ENCODE peak calls at places on chromosomes 4 and X, in six cellular contexts. One of them, this sample, is unnamed.

GRCh38 chr4:185346975-185347601 is 48.6 kb downstream of the LRP2BP start:
- DNase-seq in right lobe of liver: no peak
- DNase-seq in transverse colon: no peak
- DNase-seq in IMR-90: peak; percentile 62
- DNase-seq in A549: no peak
- DNase-seq in foreskin keratinocyte: no peak
- DNase-seq in this sample: no peak

GRCh38 chrX:9467751-9468150 is 2.9 kb downstream of the TBL1X start:
- DNase-seq in foreskin keratinocyte: no peak
- DNase-seq in IMR-90: peak; percentile 9
- DNase-seq in A549: no peak
- DNase-seq in transverse colon: no peak
- DNase-seq in right lobe of liver: no peak
- DNase-seq in this sample: no peak

GRCh38 chr4:6688879-6689505 is 4.7 kb upstream of the S100P start:
- DNase-seq in A549: peak; percentile 77
- DNase-seq in IMR-90: peak; percentile 94
- DNase-seq in transverse colon: peak; percentile 55
- DNase-seq in foreskin keratinocyte: peak; percentile 83
- DNase-seq in right lobe of liver: no peak
- DNase-seq in this sample: peak; percentile 78

GRCh38 chr4:4417886-4418285 is 31.0 kb downstream of the NSG1 start:
- DNase-seq in IMR-90: no peak
- DNase-seq in A549: no peak
- DNase-seq in right lobe of liver: peak; percentile 23
- DNase-seq in transverse colon: no peak
- DNase-seq in foreskin keratinocyte: no peak
- DNase-seq in this sample: peak; percentile 43

GRCh38 chr4:10578027-10578426 is 106.5 kb downstream of the CLNK start:
- DNase-seq in foreskin keratinocyte: no peak
- DNase-seq in IMR-90: no peak
- DNase-seq in A549: no peak
- DNase-seq in transverse colon: no peak
- DNase-seq in right lobe of liver: no peak
- DNase-seq in this sample: no peak

GRCh38 chr4:62622084-62622483 is 1422.0 kb downstream of the ADGRL3 start:
- DNase-seq in right lobe of liver: no peak
- DNase-seq in transverse colon: no peak
- DNase-seq in A549: no peak
- DNase-seq in foreskin keratinocyte: no peak
- DNase-seq in IMR-90: no peak
- DNase-seq in this sample: no peak

GRCh38 chrX:97332963-97333362 is 449.3 kb downstream of the RPA4 start:
- DNase-seq in foreskin keratinocyte: no peak
- DNase-seq in transverse colon: no peak
- DNase-seq in IMR-90: peak; percentile 56
- DNase-seq in A549: no peak
- DNase-seq in right lobe of liver: no peak
- DNase-seq in this sample: no peak

GRCh38 chr4:83780334-83780733 is 244.4 kb downstream of the GPAT3 start:
- DNase-seq in A549: no peak
- DNase-seq in transverse colon: no peak
- DNase-seq in foreskin keratinocyte: peak; percentile 16
- DNase-seq in IMR-90: no peak
- DNase-seq in right lobe of liver: no peak
- DNase-seq in this sample: no peak

GRCh38 chr4:118865091-118865708 is 23.5 kb upstream of the SYNPO2 start:
- DNase-seq in right lobe of liver: peak; percentile 57
- DNase-seq in foreskin keratinocyte: peak; percentile 63
- DNase-seq in transverse colon: peak; percentile 20
- DNase-seq in A549: peak; percentile 49
- DNase-seq in IMR-90: peak; percentile 64
- DNase-seq in this sample: no peak

GRCh38 chr4:6162885-6163284 is 37.5 kb downstream of the JAKMIP1 start:
- DNase-seq in transverse colon: no peak
- DNase-seq in A549: no peak
- DNase-seq in right lobe of liver: no peak
- DNase-seq in foreskin keratinocyte: no peak
- DNase-seq in IMR-90: no peak
- DNase-seq in this sample: no peak

GRCh38 chr4:137861682-137862081 is 329.4 kb upstream of the PCDH18 start:
- DNase-seq in A549: no peak
- DNase-seq in IMR-90: peak; percentile 29
- DNase-seq in right lobe of liver: no peak
- DNase-seq in foreskin keratinocyte: no peak
- DNase-seq in transverse colon: no peak
- DNase-seq in this sample: no peak

GRCh38 chr4:26992657-26993361 is 132.2 kb downstream of the STIM2 start:
- DNase-seq in right lobe of liver: no peak
- DNase-seq in foreskin keratinocyte: no peak
- DNase-seq in transverse colon: no peak
- DNase-seq in A549: no peak
- DNase-seq in IMR-90: peak; percentile 89
- DNase-seq in this sample: no peak

GRCh38 chrX:100673397-100673953 is 29.5 kb downstream of the SRPX2 start:
- DNase-seq in transverse colon: no peak
- DNase-seq in A549: no peak
- DNase-seq in foreskin keratinocyte: no peak
- DNase-seq in IMR-90: peak; percentile 91
- DNase-seq in right lobe of liver: no peak
- DNase-seq in this sample: no peak

GRCh38 chrX:11792461-11793421 is 34.7 kb downstream of the MSL3 start:
- DNase-seq in right lobe of liver: no peak
- DNase-seq in foreskin keratinocyte: no peak
- DNase-seq in IMR-90: no peak
- DNase-seq in A549: no peak
- DNase-seq in transverse colon: peak; percentile 35
- DNase-seq in this sample: no peak

GRCh38 chrX:150291014-150291413 is 72.1 kb upstream of the MAMLD1 start:
- DNase-seq in right lobe of liver: peak; percentile 91
- DNase-seq in foreskin keratinocyte: no peak
- DNase-seq in transverse colon: no peak
- DNase-seq in A549: no peak
- DNase-seq in IMR-90: no peak
- DNase-seq in this sample: no peak

GRCh38 chr4:102598759-102599379 is 97.7 kb downstream of the NFKB1 start:
- DNase-seq in foreskin keratinocyte: no peak
- DNase-seq in transverse colon: no peak
- DNase-seq in right lobe of liver: no peak
- DNase-seq in IMR-90: peak; percentile 55
- DNase-seq in A549: no peak
- DNase-seq in this sample: no peak

GRCh38 chr4:183789657-183790056 is 115.5 kb upstream of the STOX2 start:
- DNase-seq in IMR-90: no peak
- DNase-seq in right lobe of liver: no peak
- DNase-seq in transverse colon: no peak
- DNase-seq in foreskin keratinocyte: no peak
- DNase-seq in A549: no peak
- DNase-seq in this sample: no peak

GRCh38 chr4:169885893-169886292 is 128.1 kb upstream of the HPF1 start:
- DNase-seq in IMR-90: no peak
- DNase-seq in right lobe of liver: no peak
- DNase-seq in A549: no peak
- DNase-seq in foreskin keratinocyte: no peak
- DNase-seq in transverse colon: no peak
- DNase-seq in this sample: no peak

GRCh38 chrX:19549838-19550237 is 34.5 kb upstream of the MAP3K15 start:
- DNase-seq in IMR-90: no peak
- DNase-seq in foreskin keratinocyte: no peak
- DNase-seq in A549: no peak
- DNase-seq in right lobe of liver: no peak
- DNase-seq in transverse colon: no peak
- DNase-seq in this sample: no peak

GRCh38 chrX:107659768-107660167 is 31.5 kb downstream of the PRPS1 start:
- DNase-seq in foreskin keratinocyte: no peak
- DNase-seq in IMR-90: peak; percentile 64
- DNase-seq in transverse colon: no peak
- DNase-seq in right lobe of liver: no peak
- DNase-seq in A549: no peak
- DNase-seq in this sample: no peak

GRCh38 chr4:158033416-158033863 is 139.4 kb downstream of the GASK1B start:
- DNase-seq in transverse colon: no peak
- DNase-seq in IMR-90: peak; percentile 61
- DNase-seq in foreskin keratinocyte: no peak
- DNase-seq in A549: no peak
- DNase-seq in right lobe of liver: no peak
- DNase-seq in this sample: no peak

GRCh38 chr4:151324124-151324448 is 1.3 kb downstream of the SH3D19 start:
- DNase-seq in foreskin keratinocyte: no peak
- DNase-seq in right lobe of liver: no peak
- DNase-seq in IMR-90: no peak
- DNase-seq in A549: no peak
- DNase-seq in transverse colon: no peak
- DNase-seq in this sample: no peak

GRCh38 chr4:151321586-151321985 is 3.8 kb downstream of the SH3D19 start:
- DNase-seq in foreskin keratinocyte: no peak
- DNase-seq in right lobe of liver: no peak
- DNase-seq in IMR-90: no peak
- DNase-seq in A549: no peak
- DNase-seq in transverse colon: no peak
- DNase-seq in this sample: no peak

GRCh38 chr4:151325320-151326246 is at the start of gene SH3D19:
- DNase-seq in IMR-90: peak; percentile 19
- DNase-seq in foreskin keratinocyte: no peak
- DNase-seq in A549: peak; percentile 61
- DNase-seq in right lobe of liver: peak; percentile 95
- DNase-seq in transverse colon: peak; percentile 88
- DNase-seq in this sample: peak; percentile 87

GRCh38 chr4:151322565-151322964 is 2.8 kb downstream of the SH3D19 start:
- DNase-seq in A549: no peak
- DNase-seq in right lobe of liver: no peak
- DNase-seq in IMR-90: no peak
- DNase-seq in transverse colon: no peak
- DNase-seq in foreskin keratinocyte: no peak
- DNase-seq in this sample: no peak

GRCh38 chr4:151324449-151325319 is 721 bp downstream of the SH3D19 start:
- DNase-seq in transverse colon: peak; percentile 78
- DNase-seq in right lobe of liver: peak; percentile 93
- DNase-seq in foreskin keratinocyte: no peak
- DNase-seq in IMR-90: peak; percentile 47
- DNase-seq in A549: peak; percentile 52
- DNase-seq in this sample: peak; percentile 78
- H3K4me1 ChIP-seq in transverse colon: peaks cover 51% of the 10 kb centered on the region
- H3K4me1 ChIP-seq in right lobe of liver: peaks cover 24% of the 10 kb centered on the region
- H3K4me1 ChIP-seq in foreskin keratinocyte: peaks cover 20% of the 10 kb centered on the region
- H3K4me1 ChIP-seq in IMR-90: no peaks in the 10 kb centered on the region
- H3K4me1 ChIP-seq in A549: peaks cover 36% of the 10 kb centered on the region
- H3K4me1 ChIP-seq in this sample: peaks cover 16% of the 10 kb centered on the region

GRCh38 chrX:119624951-119625668 is 18.9 kb upstream of the NKRF start:
- DNase-seq in right lobe of liver: no peak
- DNase-seq in transverse colon: no peak
- DNase-seq in A549: no peak
- DNase-seq in foreskin keratinocyte: no peak
- DNase-seq in IMR-90: no peak
- DNase-seq in this sample: peak; percentile 3
- H3K4me1 ChIP-seq in right lobe of liver: no peaks in the 10 kb centered on the region
- H3K4me1 ChIP-seq in transverse colon: no peaks in the 10 kb centered on the region
- H3K4me1 ChIP-seq in A549: no peaks in the 10 kb centered on the region
- H3K4me1 ChIP-seq in foreskin keratinocyte: no peaks in the 10 kb centered on the region
- H3K4me1 ChIP-seq in IMR-90: no peaks in the 10 kb centered on the region
- H3K4me1 ChIP-seq in this sample: no peaks in the 10 kb centered on the region

GRCh38 chr4:77818667-77819408 is at the start of gene CNOT6L:
- DNase-seq in transverse colon: peak; percentile 78
- DNase-seq in IMR-90: peak; percentile 73
- DNase-seq in A549: peak; percentile 5
- DNase-seq in foreskin keratinocyte: peak; percentile 28
- DNase-seq in right lobe of liver: peak; percentile 81
- DNase-seq in this sample: peak; percentile 88

GRCh38 chr4:77819836-77820679 is 890 bp upstream of the CNOT6L start:
- DNase-seq in IMR-90: peak; percentile 70
- DNase-seq in right lobe of liver: peak; percentile 96
- DNase-seq in A549: peak; percentile 59
- DNase-seq in transverse colon: peak; percentile 96
- DNase-seq in foreskin keratinocyte: peak; percentile 71
- DNase-seq in this sample: peak; percentile 97

GRCh38 chr4:77817304-77818076 is 1.7 kb downstream of the CNOT6L start:
- DNase-seq in transverse colon: peak; percentile 38
- DNase-seq in foreskin keratinocyte: peak; percentile 2
- DNase-seq in IMR-90: no peak
- DNase-seq in A549: no peak
- DNase-seq in right lobe of liver: no peak
- DNase-seq in this sample: no peak

GRCh38 chr4:77819409-77819835 is 254 bp upstream of the CNOT6L start:
- DNase-seq in A549: no peak
- DNase-seq in transverse colon: no peak
- DNase-seq in IMR-90: no peak
- DNase-seq in right lobe of liver: no peak
- DNase-seq in foreskin keratinocyte: no peak
- DNase-seq in this sample: peak; percentile 94

GRCh38 chr4:77818077-77818666 is 996 bp downstream of the CNOT6L start:
- DNase-seq in right lobe of liver: peak; percentile 72
- DNase-seq in IMR-90: peak; percentile 83
- DNase-seq in foreskin keratinocyte: peak; percentile 79
- DNase-seq in A549: peak; percentile 72
- DNase-seq in transverse colon: peak; percentile 82
- DNase-seq in this sample: peak; percentile 91
- H3K4me1 ChIP-seq in right lobe of liver: peaks cover 27% of the 10 kb centered on the region
- H3K4me1 ChIP-seq in IMR-90: peaks cover 2% of the 10 kb centered on the region
- H3K4me1 ChIP-seq in foreskin keratinocyte: peaks cover 18% of the 10 kb centered on the region
- H3K4me1 ChIP-seq in A549: peaks cover 16% of the 10 kb centered on the region
- H3K4me1 ChIP-seq in transverse colon: peaks cover 36% of the 10 kb centered on the region
- H3K4me1 ChIP-seq in this sample: no peaks in the 10 kb centered on the region

GRCh38 chr4:38075370-38076152 is 115.4 kb downstream of the PTTG2 start:
- DNase-seq in A549: no peak
- DNase-seq in foreskin keratinocyte: no peak
- DNase-seq in IMR-90: peak; percentile 43
- DNase-seq in transverse colon: peak; percentile 42
- DNase-seq in right lobe of liver: no peak
- DNase-seq in this sample: no peak
- H3K4me1 ChIP-seq in A549: peaks cover 27% of the 10 kb centered on the region
- H3K4me1 ChIP-seq in foreskin keratinocyte: peaks cover 7% of the 10 kb centered on the region
- H3K4me1 ChIP-seq in IMR-90: peaks cover 35% of the 10 kb centered on the region
- H3K4me1 ChIP-seq in transverse colon: peaks cover 42% of the 10 kb centered on the region
- H3K4me1 ChIP-seq in right lobe of liver: peaks cover 4% of the 10 kb centered on the region
- H3K4me1 ChIP-seq in this sample: peaks cover 17% of the 10 kb centered on the region

DNA sequence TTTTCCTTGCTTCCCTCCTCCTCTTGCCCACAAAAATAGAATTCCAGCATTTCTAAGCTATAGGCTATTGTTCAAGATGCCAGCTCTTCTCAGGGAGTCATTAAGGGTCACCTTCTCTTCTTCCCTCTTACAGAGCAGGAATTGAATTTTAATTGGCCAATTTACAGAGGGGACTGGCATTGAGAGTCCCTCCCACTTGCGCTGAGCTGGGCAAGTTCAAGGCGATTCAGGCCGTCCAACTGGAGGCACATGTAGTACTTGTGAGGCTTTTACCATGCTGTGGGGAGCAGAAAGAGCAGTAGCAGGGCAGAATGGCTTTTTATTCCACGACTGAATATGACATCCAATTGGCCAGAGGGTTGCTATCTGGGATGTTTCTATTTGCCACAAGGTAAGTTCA is 181.9 kb downstream of the SOWAHB start:
- DNase-seq in foreskin keratinocyte: no peak
- DNase-seq in transverse colon: no peak
- DNase-seq in right lobe of liver: no peak
- DNase-seq in IMR-90: no peak
- DNase-seq in A549: no peak
- DNase-seq in this sample: no peak
- H3K4me1 ChIP-seq in foreskin keratinocyte: peaks cover 12% of the 10 kb centered on the region
- H3K4me1 ChIP-seq in transverse colon: peaks cover 14% of the 10 kb centered on the region
- H3K4me1 ChIP-seq in right lobe of liver: peaks cover 10% of the 10 kb centered on the region
- H3K4me1 ChIP-seq in IMR-90: peaks cover 7% of the 10 kb centered on the region
- H3K4me1 ChIP-seq in A549: peaks cover 15% of the 10 kb centered on the region
- H3K4me1 ChIP-seq in this sample: peaks cover 12% of the 10 kb centered on the region